ENCODE peak calls at places on chromosomes 6 and 20, in six cellular contexts. S is H1, M is GM12891, W is GM12878, T is HepG2, P is K562. L is an unnamed sample.

GRCh38 chr6:162344301-162344700 is 383.3 kb downstream of the PRKN start:
- DNase-seq in W (no peak), T (no peak), M (no peak), P (no peak), S (no peak), L (no peak)

GRCh38 chr20:34921436-34921835 is 34.2 kb downstream of the GSS start:
- DNase-seq in W (no peak), P (no peak), S (no peak), T (no peak), M (no peak), L (no peak)

GRCh38 chr20:14334306-14334930 is 3.0 kb downstream of the FLRT3 start:
- DNase-seq in T (peak), P (no peak), S (no peak), M (no peak), W (no peak), L (no peak)

GRCh38 chr6:139748353-139749146 is 374.1 kb upstream of the CITED2 start:
- DNase-seq in P (peak), S (no peak), T (peak), W (no peak), M (no peak), L (no peak)

GRCh38 chr6:44309092-44309491 is 4.1 kb downstream of the AARS2 start:
- DNase-seq in W (no peak), M (no peak), P (no peak), T (no peak), S (no peak), L (no peak)

GRCh38 chr6:24146871-24147270 is 20.9 kb downstream of the NRSN1 start:
- DNase-seq in M (no peak), W (no peak), P (no peak), T (no peak), S (no peak), L (no peak)

GRCh38 chr6:142886431-142887170 is 58.4 kb downstream of the HIVEP2 start:
- DNase-seq in S (no peak), M (no peak), W (peak), T (peak), P (no peak), L (no peak)

GRCh38 chr20:19833395-19833794 is 75.3 kb downstream of the RIN2 start:
- DNase-seq in M (no peak), W (no peak), P (no peak), S (no peak), T (no peak), L (no peak)

GRCh38 chr6:126513198-126513597 is 173.3 kb downstream of the CENPW start:
- DNase-seq in P (no peak), M (no peak), S (no peak), T (no peak), W (no peak), L (no peak)

GRCh38 chr6:137645850-137646249 is 151.7 kb upstream of the OLIG3 start:
- DNase-seq in S (no peak), W (no peak), T (no peak), M (no peak), P (no peak), L (no peak)

GRCh38 chr6:145070791-145071190 is 664.5 kb downstream of the EPM2A start:
- DNase-seq in W (no peak), T (no peak), S (no peak), P (no peak), M (no peak), L (no peak)

GRCh38 chr6:170022827-170023619 is 267.9 kb downstream of the DLL1 start:
- DNase-seq in S (peak), M (no peak), P (no peak), W (no peak), T (no peak), L (no peak)

GRCh38 chr6:147486683-147487082 is 21.8 kb upstream of the SAMD5 start:
- DNase-seq in W (no peak), P (no peak), M (no peak), S (no peak), T (no peak), L (no peak)

DNA sequence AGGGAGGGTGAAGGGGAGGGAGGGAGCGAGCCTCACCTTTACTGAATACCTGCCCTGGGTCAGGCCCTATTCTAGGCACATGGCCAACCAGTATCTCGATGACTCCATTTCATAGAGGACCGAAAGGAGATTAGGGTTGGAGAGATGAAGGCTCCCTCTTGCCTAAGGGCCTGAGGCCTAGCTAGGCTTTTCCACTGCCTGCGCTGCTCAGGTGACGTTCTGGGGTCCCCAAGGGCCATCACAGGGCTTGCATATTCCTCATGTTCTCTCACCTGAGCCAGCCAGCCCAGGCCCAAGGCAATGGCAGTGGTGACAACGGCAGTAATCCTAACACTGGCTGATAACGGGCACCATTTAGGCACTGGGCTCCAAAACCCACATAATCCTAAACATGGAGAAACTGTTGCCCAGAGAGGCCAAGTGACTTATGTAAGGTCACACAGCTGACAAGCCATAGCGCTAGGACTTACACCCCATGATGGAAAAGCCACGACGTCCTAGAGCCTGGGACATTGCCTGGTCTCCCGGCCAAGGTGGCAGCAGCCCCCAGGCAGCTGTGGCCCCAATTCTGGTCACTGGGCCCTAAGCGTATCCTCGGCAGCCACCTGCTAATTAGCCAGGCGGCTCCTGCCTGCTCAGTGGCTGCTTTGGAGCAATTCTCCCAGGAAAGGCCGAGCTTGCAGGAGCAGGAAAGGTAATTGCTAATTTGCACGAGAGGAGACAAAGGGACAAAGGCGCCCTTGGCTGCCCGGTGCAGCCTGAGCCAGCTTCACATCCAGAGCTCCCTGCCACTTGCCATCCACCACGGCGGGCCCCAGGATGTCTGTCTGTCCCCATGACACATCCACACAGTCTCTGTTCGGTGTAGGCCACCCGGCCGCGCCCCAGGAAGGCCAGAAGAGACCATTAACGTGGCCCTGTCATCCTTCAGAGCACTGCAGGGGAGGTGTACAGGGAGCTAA is 21.5 kb downstream of the NOL4L start:
- DNase-seq in W (no peak), M (no peak), T (no peak), P (no peak), S (no peak), L (no peak)
- TF ChIP-seq POLR2AphosphoS5 in W (no peak), M (no peak), T (no peak), P (no peak), S (no peak), L (no peak)

DNA sequence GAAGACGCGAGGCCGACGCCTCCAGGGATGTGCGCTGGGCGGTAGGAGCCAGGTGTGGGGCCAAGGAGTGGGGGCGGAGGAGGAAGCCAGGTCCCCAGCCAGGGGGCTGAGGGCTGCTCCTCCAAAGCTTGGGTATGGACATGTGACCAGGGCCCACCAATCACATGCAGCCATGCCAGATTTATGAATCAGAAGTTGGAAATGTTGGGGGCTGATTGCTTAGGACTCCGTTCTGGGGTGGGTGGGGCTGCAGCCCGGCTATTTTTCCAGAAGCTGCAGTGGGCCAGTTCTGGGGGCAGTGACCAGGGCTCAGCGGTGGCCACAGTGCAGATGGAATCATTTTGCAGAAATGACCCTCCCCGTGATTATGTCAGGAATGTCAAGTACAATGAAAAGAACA is 96.0 kb downstream of the CEBPB start:
- DNase-seq in M (no peak), P (peak), S (no peak), T (no peak), W (no peak), L (peak)
- TF ChIP-seq POLR2A in M (no peak), P (no peak), S (no peak), T (no peak), W (no peak), L (no peak)

GRCh38 chr6:16711551-16712249 is 49.6 kb downstream of the ATXN1 start:
- DNase-seq in T (peak), P (no peak), W (no peak), S (no peak), M (no peak), L (no peak)

GRCh38 chr6:16716450-16716858 is 44.8 kb downstream of the ATXN1 start:
- DNase-seq in W (no peak), T (peak), P (no peak), M (no peak), S (no peak), L (no peak)

GRCh38 chr6:16713597-16713996 is 47.7 kb downstream of the ATXN1 start:
- DNase-seq in S (no peak), P (no peak), W (no peak), M (no peak), T (no peak), L (no peak)

GRCh38 chr6:16712250-16712930 is 48.9 kb downstream of the ATXN1 start:
- DNase-seq in M (no peak), P (no peak), T (no peak), W (no peak), S (no peak), L (no peak)

GRCh38 chr6:16712931-16713484 is 48.3 kb downstream of the ATXN1 start:
- DNase-seq in P (peak), W (no peak), T (no peak), M (no peak), S (no peak), L (no peak)
- TF ChIP-seq TAF1 in P (no peak), W (no peak), T (no peak), M (no peak), S (no peak), L (no peak)

DNA sequence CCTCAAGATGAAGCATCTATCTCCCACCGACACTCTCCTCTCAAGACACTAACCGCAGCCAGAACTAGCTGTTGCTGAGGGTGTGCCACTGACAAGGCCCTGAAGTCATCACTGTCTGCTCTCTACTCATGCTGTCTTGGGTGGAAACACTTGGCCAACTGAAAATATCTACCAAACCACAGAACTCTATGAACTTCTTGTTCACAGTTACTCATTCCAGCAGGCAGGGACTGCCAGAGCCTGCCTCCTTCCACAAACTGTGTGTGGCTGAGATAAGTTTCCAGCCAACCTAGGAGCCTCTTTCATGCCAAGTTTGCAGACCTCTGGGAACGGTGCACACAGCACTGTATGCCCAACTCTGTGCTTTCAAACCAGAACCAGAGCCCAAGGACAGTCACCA is 45.5 kb upstream of the NXT1 start:
- DNase-seq in W (no peak), T (no peak), S (no peak), P (no peak), M (no peak), L (no peak)
- TF ChIP-seq POLR2AphosphoS5 in W (no peak), T (no peak), S (no peak), P (no peak), M (no peak), L (no peak)

GRCh38 chr6:26125015-26125690 is 37.9 kb downstream of the HFE start:
- DNase-seq in S (no peak), W (no peak), M (no peak), T (no peak), P (no peak), L (no peak)
- TF ChIP-seq POLR2A in S (peak), W (no peak), M (no peak), T (no peak), P (no peak), L (no peak)

DNA sequence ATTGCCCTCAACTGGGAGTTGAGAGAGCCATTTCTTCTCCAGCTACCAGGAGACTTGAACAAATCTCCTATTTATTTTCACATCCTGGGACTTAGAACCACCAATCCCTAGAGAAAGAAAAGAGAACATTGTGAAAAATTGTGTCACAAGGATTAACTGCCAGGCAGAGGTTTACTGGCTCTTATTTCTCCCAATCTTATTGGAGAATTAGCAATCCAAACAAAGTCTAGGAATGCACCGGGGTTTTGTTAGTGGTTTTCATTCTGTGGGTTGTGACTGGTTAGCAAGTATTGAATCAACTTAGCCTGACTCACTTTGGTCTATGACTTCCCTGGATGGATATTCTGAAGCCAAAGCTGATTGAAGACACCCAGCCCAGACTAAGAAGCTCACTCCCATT is 21.2 kb upstream of the ENPP5 start:
- DNase-seq in P (no peak), M (no peak), T (no peak), W (no peak), S (no peak), L (no peak)
- TF ChIP-seq TAF1 in P (no peak), M (no peak), T (no peak), W (no peak), S (no peak), L (no peak)